ENCODE peak calls at places on chromosome 7, in nine cellular contexts. One of them, this sample, is unnamed.

GRCh38 chr7:16891338-16891737 is 9.6 kb upstream of the AGR3 start:
- DNase-seq in kidney epithelial cell: no peak
- DNase-seq in esophagus muscularis mucosa: no peak
- DNase-seq in BE2C: no peak
- DNase-seq in AG04450: peak
- DNase-seq in bronchial epithelial cell: peak
- DNase-seq in pancreas: peak
- DNase-seq in heart right ventricle: peak
- DNase-seq in neural progenitor cell: peak
- DNase-seq in this sample: peak

GRCh38 chr7:40311307-40311706 is 176.5 kb downstream of the SUGCT start:
- DNase-seq in pancreas: no peak
- DNase-seq in BE2C: no peak
- DNase-seq in esophagus muscularis mucosa: no peak
- DNase-seq in bronchial epithelial cell: no peak
- DNase-seq in AG04450: no peak
- DNase-seq in heart right ventricle: no peak
- DNase-seq in neural progenitor cell: no peak
- DNase-seq in kidney epithelial cell: no peak
- DNase-seq in this sample: no peak

GRCh38 chr7:50727072-50727471 is 55.6 kb downstream of the GRB10 start:
- DNase-seq in AG04450: no peak
- DNase-seq in kidney epithelial cell: no peak
- DNase-seq in heart right ventricle: no peak
- DNase-seq in esophagus muscularis mucosa: no peak
- DNase-seq in neural progenitor cell: no peak
- DNase-seq in bronchial epithelial cell: peak
- DNase-seq in BE2C: no peak
- DNase-seq in pancreas: peak
- DNase-seq in this sample: no peak

GRCh38 chr7:69598081-69598486 is at the start of gene AUTS2:
- DNase-seq in esophagus muscularis mucosa: peak
- DNase-seq in BE2C: peak
- DNase-seq in neural progenitor cell: peak
- DNase-seq in pancreas: peak
- DNase-seq in AG04450: peak
- DNase-seq in heart right ventricle: peak
- DNase-seq in kidney epithelial cell: peak
- DNase-seq in bronchial epithelial cell: no peak
- DNase-seq in this sample: peak

GRCh38 chr7:54967384-54967783 is 51.4 kb upstream of the EGFR start:
- DNase-seq in bronchial epithelial cell: peak
- DNase-seq in heart right ventricle: no peak
- DNase-seq in pancreas: peak
- DNase-seq in esophagus muscularis mucosa: no peak
- DNase-seq in BE2C: no peak
- DNase-seq in kidney epithelial cell: peak
- DNase-seq in neural progenitor cell: no peak
- DNase-seq in AG04450: peak
- DNase-seq in this sample: no peak

GRCh38 chr7:77657427-77658331 is 38.6 kb upstream of the RSBN1L start:
- DNase-seq in BE2C: peak
- DNase-seq in heart right ventricle: no peak
- DNase-seq in esophagus muscularis mucosa: no peak
- DNase-seq in kidney epithelial cell: no peak
- DNase-seq in AG04450: no peak
- DNase-seq in neural progenitor cell: peak
- DNase-seq in bronchial epithelial cell: peak
- DNase-seq in pancreas: peak
- DNase-seq in this sample: peak

GRCh38 chr7:81725496-81726117 is 44.2 kb downstream of the HGF start:
- DNase-seq in BE2C: no peak
- DNase-seq in kidney epithelial cell: no peak
- DNase-seq in esophagus muscularis mucosa: no peak
- DNase-seq in heart right ventricle: peak
- DNase-seq in neural progenitor cell: no peak
- DNase-seq in bronchial epithelial cell: no peak
- DNase-seq in pancreas: no peak
- DNase-seq in AG04450: peak
- DNase-seq in this sample: no peak

GRCh38 chr7:157397751-157398691 is 61.2 kb downstream of the DNAJB6 start:
- DNase-seq in bronchial epithelial cell: peak
- DNase-seq in AG04450: peak
- DNase-seq in heart right ventricle: peak
- DNase-seq in pancreas: no peak
- DNase-seq in BE2C: peak
- DNase-seq in kidney epithelial cell: no peak
- DNase-seq in esophagus muscularis mucosa: no peak
- DNase-seq in neural progenitor cell: peak
- DNase-seq in this sample: peak

GRCh38 chr7:148327379-148327778 is 263.2 kb upstream of the C7orf33 start:
- DNase-seq in AG04450: no peak
- DNase-seq in heart right ventricle: no peak
- DNase-seq in neural progenitor cell: no peak
- DNase-seq in pancreas: no peak
- DNase-seq in bronchial epithelial cell: peak
- DNase-seq in BE2C: no peak
- DNase-seq in esophagus muscularis mucosa: no peak
- DNase-seq in kidney epithelial cell: peak
- DNase-seq in this sample: no peak

GRCh38 chr7:134460000-134460399 is 1.1 kb upstream of the AKR1B1 start:
- DNase-seq in esophagus muscularis mucosa: no peak
- DNase-seq in BE2C: no peak
- DNase-seq in heart right ventricle: no peak
- DNase-seq in bronchial epithelial cell: peak
- DNase-seq in kidney epithelial cell: no peak
- DNase-seq in AG04450: no peak
- DNase-seq in neural progenitor cell: no peak
- DNase-seq in pancreas: no peak
- DNase-seq in this sample: no peak

GRCh38 chr7:134458806-134459698 is at the start of gene AKR1B1:
- DNase-seq in AG04450: peak
- DNase-seq in bronchial epithelial cell: peak
- DNase-seq in neural progenitor cell: peak
- DNase-seq in BE2C: peak
- DNase-seq in pancreas: peak
- DNase-seq in esophagus muscularis mucosa: peak
- DNase-seq in kidney epithelial cell: peak
- DNase-seq in heart right ventricle: peak
- DNase-seq in this sample: peak

GRCh38 chr7:134457166-134457565 is 1.7 kb downstream of the AKR1B1 start:
- DNase-seq in BE2C: no peak
- DNase-seq in pancreas: no peak
- DNase-seq in neural progenitor cell: no peak
- DNase-seq in kidney epithelial cell: no peak
- DNase-seq in esophagus muscularis mucosa: no peak
- DNase-seq in heart right ventricle: no peak
- DNase-seq in bronchial epithelial cell: no peak
- DNase-seq in AG04450: no peak
- DNase-seq in this sample: no peak

GRCh38 chr7:134461921-134462320 is 3.0 kb upstream of the AKR1B1 start:
- DNase-seq in pancreas: no peak
- DNase-seq in BE2C: no peak
- DNase-seq in bronchial epithelial cell: no peak
- DNase-seq in esophagus muscularis mucosa: no peak
- DNase-seq in heart right ventricle: no peak
- DNase-seq in kidney epithelial cell: no peak
- DNase-seq in neural progenitor cell: no peak
- DNase-seq in AG04450: no peak
- DNase-seq in this sample: no peak

DNA sequence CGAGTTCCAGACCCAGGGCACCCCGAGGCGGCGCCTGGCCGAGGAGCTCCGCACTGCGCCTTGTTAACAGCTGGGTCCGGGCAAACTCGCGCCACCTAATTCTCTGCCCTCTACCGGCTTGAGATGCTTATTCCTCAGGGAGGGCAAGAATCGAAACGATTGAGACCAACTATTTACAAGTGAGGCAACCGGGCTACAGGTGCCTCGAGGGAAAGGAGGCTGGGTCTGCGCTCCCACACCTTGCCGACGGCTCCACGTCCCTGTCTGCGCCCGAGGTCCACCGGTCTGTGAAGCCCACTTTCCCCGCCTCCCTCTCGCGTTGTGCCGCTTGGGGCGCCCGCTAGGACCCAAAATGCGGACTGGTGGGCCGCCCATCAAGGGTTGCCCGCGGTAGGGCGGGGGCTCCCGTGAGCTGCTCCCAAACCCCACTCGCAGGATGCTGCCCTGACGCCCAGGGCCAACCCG is 527 bp downstream of the AKR1B1 start:
- DNase-seq in AG04450: no peak
- DNase-seq in heart right ventricle: peak
- DNase-seq in kidney epithelial cell: no peak
- DNase-seq in bronchial epithelial cell: peak
- DNase-seq in pancreas: peak
- DNase-seq in BE2C: peak
- DNase-seq in esophagus muscularis mucosa: no peak
- DNase-seq in neural progenitor cell: peak
- DNase-seq in this sample: peak
- TF ChIP-seq CTCF in AG04450: peak
- TF ChIP-seq CTCF in heart right ventricle: peak
- TF ChIP-seq CTCF in kidney epithelial cell: peak
- TF ChIP-seq CTCF in bronchial epithelial cell: peak
- TF ChIP-seq CTCF in pancreas: no peak
- TF ChIP-seq CTCF in BE2C: peak
- TF ChIP-seq CTCF in esophagus muscularis mucosa: peak
- TF ChIP-seq CTCF in neural progenitor cell: peak
- TF ChIP-seq CTCF in this sample: peak

GRCh38 chr7:24346129-24346528 is 62.1 kb downstream of the NPY start:
- DNase-seq in kidney epithelial cell: no peak
- DNase-seq in pancreas: no peak
- DNase-seq in BE2C: no peak
- DNase-seq in heart right ventricle: no peak
- DNase-seq in neural progenitor cell: no peak
- DNase-seq in esophagus muscularis mucosa: no peak
- DNase-seq in bronchial epithelial cell: no peak
- DNase-seq in AG04450: no peak
- DNase-seq in this sample: no peak
- H3K4me3 ChIP-seq in kidney epithelial cell: no peak
- H3K4me3 ChIP-seq in pancreas: no peak
- H3K4me3 ChIP-seq in BE2C: no peak
- H3K4me3 ChIP-seq in heart right ventricle: no peak
- H3K4me3 ChIP-seq in neural progenitor cell: no peak
- H3K4me3 ChIP-seq in esophagus muscularis mucosa: no peak
- H3K4me3 ChIP-seq in bronchial epithelial cell: no peak
- H3K4me3 ChIP-seq in AG04450: no peak
- H3K4me3 ChIP-seq in this sample: no peak

DNA sequence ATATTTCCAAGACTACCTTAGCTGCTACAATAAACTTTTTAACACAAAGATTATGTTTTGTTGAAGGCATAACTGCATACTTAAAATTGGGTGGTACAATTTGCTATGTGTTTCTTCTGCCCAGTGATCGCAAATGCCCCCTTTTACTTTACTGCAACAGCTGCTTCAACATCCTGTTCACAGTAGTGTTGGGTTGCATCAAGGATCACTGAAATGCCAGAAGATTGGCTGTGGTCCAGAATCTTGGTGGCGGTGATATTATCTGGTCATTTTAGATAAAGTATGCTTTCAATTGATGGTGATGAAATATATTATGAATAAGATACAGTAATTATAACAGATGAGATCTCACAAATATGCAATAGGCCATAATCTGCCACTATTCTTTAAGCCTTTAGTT is 30.0 kb upstream of the ING3 start:
- DNase-seq in neural progenitor cell: no peak
- DNase-seq in pancreas: no peak
- DNase-seq in AG04450: no peak
- DNase-seq in BE2C: no peak
- DNase-seq in heart right ventricle: no peak
- DNase-seq in kidney epithelial cell: no peak
- DNase-seq in esophagus muscularis mucosa: no peak
- DNase-seq in bronchial epithelial cell: no peak
- DNase-seq in this sample: no peak
- TF ChIP-seq CTCF in neural progenitor cell: no peak
- TF ChIP-seq CTCF in pancreas: no peak
- TF ChIP-seq CTCF in AG04450: no peak
- TF ChIP-seq CTCF in BE2C: no peak
- TF ChIP-seq CTCF in heart right ventricle: no peak
- TF ChIP-seq CTCF in kidney epithelial cell: no peak
- TF ChIP-seq CTCF in esophagus muscularis mucosa: no peak
- TF ChIP-seq CTCF in bronchial epithelial cell: no peak
- TF ChIP-seq CTCF in this sample: no peak

GRCh38 chr7:22726345-22726848 is 603 bp upstream of the IL6 start:
- DNase-seq in pancreas: peak
- DNase-seq in BE2C: peak
- DNase-seq in neural progenitor cell: peak
- DNase-seq in heart right ventricle: peak
- DNase-seq in AG04450: peak
- DNase-seq in kidney epithelial cell: peak
- DNase-seq in bronchial epithelial cell: peak
- DNase-seq in esophagus muscularis mucosa: no peak
- DNase-seq in this sample: peak
- H3K4me3 ChIP-seq in pancreas: no peak
- H3K4me3 ChIP-seq in BE2C: no peak
- H3K4me3 ChIP-seq in neural progenitor cell: peak
- H3K4me3 ChIP-seq in heart right ventricle: peak
- H3K4me3 ChIP-seq in AG04450: peak
- H3K4me3 ChIP-seq in kidney epithelial cell: no peak
- H3K4me3 ChIP-seq in bronchial epithelial cell: no peak
- H3K4me3 ChIP-seq in esophagus muscularis mucosa: peak
- H3K4me3 ChIP-seq in this sample: no peak

GRCh38 chr7:32381024-32381601 is 109.1 kb downstream of the LSM5 start:
- DNase-seq in BE2C: no peak
- DNase-seq in AG04450: no peak
- DNase-seq in pancreas: no peak
- DNase-seq in bronchial epithelial cell: no peak
- DNase-seq in esophagus muscularis mucosa: peak
- DNase-seq in kidney epithelial cell: no peak
- DNase-seq in heart right ventricle: no peak
- DNase-seq in neural progenitor cell: no peak
- DNase-seq in this sample: no peak
- TF ChIP-seq CTCF in BE2C: no peak
- TF ChIP-seq CTCF in AG04450: no peak
- TF ChIP-seq CTCF in pancreas: no peak
- TF ChIP-seq CTCF in bronchial epithelial cell: no peak
- TF ChIP-seq CTCF in esophagus muscularis mucosa: no peak
- TF ChIP-seq CTCF in kidney epithelial cell: no peak
- TF ChIP-seq CTCF in heart right ventricle: no peak
- TF ChIP-seq CTCF in neural progenitor cell: no peak
- TF ChIP-seq CTCF in this sample: peak

DNA sequence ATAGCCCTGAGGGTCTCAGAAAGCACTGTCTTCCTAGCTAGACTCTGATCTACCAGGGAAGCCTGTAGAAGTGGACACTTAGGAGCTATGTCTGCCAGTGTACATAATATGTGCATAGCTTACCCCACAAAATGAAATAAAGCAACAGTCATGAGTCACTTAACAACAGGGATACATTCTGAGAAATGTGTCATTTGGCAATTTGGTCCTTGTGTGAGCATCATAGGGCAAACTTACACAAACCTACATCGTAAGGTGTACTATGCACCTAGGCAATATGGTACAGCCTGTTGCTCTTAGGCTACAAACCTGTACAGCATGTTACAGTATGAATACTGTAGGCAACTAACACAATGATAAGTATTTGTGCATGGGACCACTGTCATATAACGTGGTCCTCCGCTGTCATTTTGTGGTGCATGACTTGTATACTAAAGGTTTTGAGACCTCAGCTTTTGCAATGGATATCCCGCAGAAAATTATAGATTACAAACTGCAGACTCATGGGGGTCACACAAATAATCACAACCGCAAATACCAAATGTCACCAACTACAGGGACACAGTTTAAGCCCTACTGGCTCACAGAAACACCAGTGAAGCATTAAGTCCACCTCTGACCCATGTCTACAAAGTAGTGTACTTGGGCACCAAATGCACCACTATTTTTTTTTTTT is 1.7 kb downstream of the URGCP start:
- DNase-seq in AG04450: no peak
- DNase-seq in BE2C: no peak
- DNase-seq in pancreas: no peak
- DNase-seq in esophagus muscularis mucosa: no peak
- DNase-seq in bronchial epithelial cell: peak
- DNase-seq in neural progenitor cell: no peak
- DNase-seq in heart right ventricle: no peak
- DNase-seq in kidney epithelial cell: no peak
- DNase-seq in this sample: no peak
- H3K4me3 ChIP-seq in AG04450: peak
- H3K4me3 ChIP-seq in BE2C: no peak
- H3K4me3 ChIP-seq in pancreas: no peak
- H3K4me3 ChIP-seq in esophagus muscularis mucosa: peak
- H3K4me3 ChIP-seq in bronchial epithelial cell: no peak
- H3K4me3 ChIP-seq in neural progenitor cell: no peak
- H3K4me3 ChIP-seq in heart right ventricle: no peak
- H3K4me3 ChIP-seq in kidney epithelial cell: no peak
- H3K4me3 ChIP-seq in this sample: no peak

This sample was measured in NB4.